ENCODE peak calls at places on chromosome 11, in nine cellular contexts. I is upper lobe of right lung; K is AG04450; S is neural progenitor cell; V is endothelial cell of umbilical vein; H is testis; E is stomach; P is CD8-positive, alpha-beta memory T cell; T is OCI-LY7. B is an unnamed sample.

GRCh38 chr11:27926981-27927481 is 180.9 kb downstream of the KIF18A start:
- DNase-seq in I (no peak), K (no peak), S (no peak), V (no peak), H (no peak), E (no peak), P (no peak), T (no peak), B (no peak)

GRCh38 chr11:109612481-109612880 is 190.5 kb downstream of the C11orf87 start:
- DNase-seq in I (no peak), K (no peak), S (no peak), V (no peak), H (no peak), E (no peak), P (no peak), T (no peak), B (no peak)

GRCh38 chr11:28899706-28900105 is 791.5 kb downstream of the METTL15 start:
- DNase-seq in I (no peak), K (no peak), S (no peak), V (no peak), H (no peak), E (no peak), P (no peak), T (no peak), B (no peak)

GRCh38 chr11:123594188-123594901 is 60.1 kb downstream of the SCN3B start:
- DNase-seq in I (no peak), K (no peak), S (no peak), V (no peak), H (no peak), E (no peak), P (no peak), T (no peak), B (no peak)

GRCh38 chr11:19722702-19723101 is 10.1 kb downstream of the NAV2 start:
- DNase-seq in I (no peak), K (no peak), S (no peak), V (no peak), H (no peak), E (no peak), P (no peak), T (no peak), B (no peak)

GRCh38 chr11:44978961-44979331 is 28.3 kb upstream of the TP53I11 start:
- DNase-seq in I (no peak), K (no peak), S (no peak), V (peak; percentile 34), H (no peak), E (peak; percentile 89), P (no peak), T (no peak), B (no peak)

GRCh38 chr11:110409174-110409573 is 20.6 kb upstream of the FDX1 start:
- DNase-seq in I (no peak), K (no peak), S (no peak), V (no peak), H (no peak), E (no peak), P (no peak), T (no peak), B (no peak)

GRCh38 chr11:64283092-64283491 is 1.4 kb downstream of the BAD start:
- DNase-seq in I (no peak), K (no peak), S (no peak), V (no peak), H (no peak), E (no peak), P (no peak), T (no peak), B (no peak)

GRCh38 chr11:35138949-35139881 is at the start of gene CD44:
- DNase-seq in I (peak; percentile 84), K (peak; percentile 73), S (peak; percentile 59), V (peak; percentile 44), H (peak; percentile 46), E (peak; percentile 66), P (peak; percentile 94), T (no peak), B (peak; percentile 79)

GRCh38 chr11:114163830-114164401 is 104.4 kb downstream of the ZBTB16 start:
- DNase-seq in I (no peak), K (no peak), S (no peak), V (peak; percentile 21), H (peak; percentile 56), E (no peak), P (no peak), T (no peak), B (no peak)

GRCh38 chr11:69044111-69045013 is 4.4 kb upstream of the TPCN2 start:
- DNase-seq in I (peak; percentile 85), K (peak; percentile 53), S (peak; percentile 82), V (peak; percentile 56), H (peak; percentile 81), E (peak; percentile 72), P (no peak), T (peak; percentile 58), B (no peak)

GRCh38 chr11:57888385-57888784 is 126.8 kb downstream of the CTNND1 start:
- DNase-seq in I (no peak), K (no peak), S (no peak), V (no peak), H (no peak), E (no peak), P (no peak), T (no peak), B (no peak)

GRCh38 chr11:64103377-64103985 is 62.4 kb downstream of the MACROD1 start:
- DNase-seq in I (no peak), K (no peak), S (peak; percentile 61), V (no peak), H (no peak), E (no peak), P (no peak), T (no peak), B (no peak)

GRCh38 chr11:127639916-127640315 is 639.3 kb upstream of the KIRREL3 start:
- DNase-seq in I (no peak), K (no peak), S (no peak), V (peak; percentile 86), H (no peak), E (no peak), P (no peak), T (no peak), B (no peak)

GRCh38 chr11:111697910-111698309 is 68.3 kb downstream of the PPP2R1B start:
- DNase-seq in I (no peak), K (no peak), S (no peak), V (no peak), H (no peak), E (no peak), P (no peak), T (peak; percentile 68), B (no peak)

GRCh38 chr11:71200172-71200716 is 52.1 kb downstream of the SHANK2 start:
- DNase-seq in I (no peak), K (no peak), S (no peak), V (no peak), H (no peak), E (no peak), P (no peak), T (no peak), B (no peak)

GRCh38 chr11:80720295-80720694 is 1279.5 kb upstream of the TENM4 start:
- DNase-seq in I (no peak), K (no peak), S (no peak), V (peak; percentile 3), H (no peak), E (no peak), P (no peak), T (no peak), B (no peak)

GRCh38 chr11:24738972-24739371 is 242.1 kb downstream of the LUZP2 start:
- DNase-seq in I (no peak), K (no peak), S (no peak), V (no peak), H (no peak), E (no peak), P (no peak), T (no peak), B (no peak)

DNA sequence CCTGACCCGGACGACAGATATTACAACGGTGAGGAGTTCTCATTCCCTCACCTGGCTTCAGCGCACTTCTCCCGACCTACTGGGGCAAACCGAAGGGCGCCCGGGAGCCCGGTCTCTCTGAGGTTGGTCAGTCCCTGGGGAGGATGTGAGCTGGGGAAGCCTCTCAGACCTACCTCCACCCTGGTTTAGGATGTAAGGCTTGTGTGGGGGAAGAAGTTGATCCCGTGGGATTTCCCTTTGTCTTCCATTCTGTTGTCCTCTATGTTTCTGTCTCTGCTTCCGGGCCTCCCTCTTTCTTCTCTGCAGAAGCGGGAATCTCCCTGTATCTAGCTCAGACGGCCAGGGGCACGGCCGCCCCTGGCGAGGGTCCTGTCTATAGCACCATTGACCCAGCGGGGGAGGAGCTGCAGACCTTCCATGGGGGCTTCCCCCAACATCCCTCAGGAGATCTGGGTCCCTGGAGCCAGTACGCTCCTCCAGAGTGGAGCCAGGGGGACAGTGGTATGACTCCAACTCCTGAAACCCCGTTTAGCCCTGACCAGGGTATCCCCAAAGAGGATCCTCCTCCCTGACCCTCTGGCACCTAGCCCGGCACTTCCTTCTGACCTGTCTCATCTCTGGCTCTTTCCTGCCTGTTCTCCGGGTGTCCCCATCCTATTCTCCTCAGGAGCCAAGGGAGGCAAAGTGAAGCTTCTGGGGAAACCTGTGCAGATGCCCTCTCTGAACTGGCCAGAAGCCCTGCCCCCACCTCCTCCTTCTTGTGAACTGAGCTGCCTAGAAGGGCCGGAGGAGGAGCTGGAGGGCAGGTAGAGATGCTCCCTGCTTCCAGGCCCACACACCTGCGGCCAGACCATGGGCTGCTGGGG is 12.6 kb downstream of the ROBO3 start:
- DNase-seq in I (peak; percentile 58), K (no peak), S (no peak), V (peak; percentile 21), H (no peak), E (no peak), P (peak; percentile 33), T (no peak), B (no peak)
- H3K4me3 ChIP-seq in I (peak overlapping the region; percentile 69), K (peak overlapping the region; percentile 73), S (no peak overlapping the region), V (peak overlapping the region; percentile 41), H (peak overlapping the region; percentile 63), E (peak overlapping the region; percentile 49), P (no peak overlapping the region), T (no peak overlapping the region), B (no peak overlapping the region)

DNA sequence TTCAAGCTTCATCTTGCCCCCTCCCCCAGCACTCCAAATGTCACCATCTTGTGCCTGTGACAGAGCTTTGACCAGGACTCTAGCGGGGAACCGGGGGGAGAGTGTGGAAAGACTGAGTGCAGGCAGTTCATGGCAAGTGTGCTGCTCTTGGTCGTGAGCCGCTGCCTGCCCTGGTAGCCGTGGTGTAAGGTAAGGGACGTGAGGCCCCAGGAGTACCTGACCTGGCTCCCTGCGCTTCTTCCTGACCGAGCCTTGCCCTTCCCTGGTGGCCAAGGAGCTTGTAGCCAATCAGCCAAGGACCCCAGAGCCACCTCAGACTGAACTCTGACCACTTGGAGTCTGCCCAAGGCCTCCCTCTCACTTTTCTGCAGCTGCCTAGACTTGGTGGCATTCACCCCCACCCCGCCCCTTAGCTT is 1.3 kb downstream of the DGKZ start:
- DNase-seq in I (no peak), K (no peak), S (no peak), V (no peak), H (no peak), E (no peak), P (no peak), T (no peak), B (no peak)
- H3K27ac ChIP-seq in I (peak overlapping the region; percentile 68), K (no peak overlapping the region), S (no peak overlapping the region), V (no peak overlapping the region), H (no peak overlapping the region), E (peak overlapping the region; percentile 90), P (peak overlapping the region; percentile 63), T (peak overlapping the region; percentile 49), B (peak overlapping the region; percentile 70)

GRCh38 chr11:132464939-132465338 is 1067.4 kb downstream of the OPCML start:
- DNase-seq in I (no peak), K (no peak), S (no peak), V (no peak), H (no peak), E (no peak), P (no peak), T (no peak), B (no peak)
- H3K9me3 ChIP-seq in I (no peaks in the 10 kb centered on the region), K (no peaks in the 10 kb centered on the region), S (no peaks in the 10 kb centered on the region), V (peaks cover 6% of the 10 kb centered on the region), H (no peaks in the 10 kb centered on the region), E (no peaks in the 10 kb centered on the region), P (no peaks in the 10 kb centered on the region), T (no peaks in the 10 kb centered on the region), B (no peaks in the 10 kb centered on the region)

GRCh38 chr11:33323421-33323820 is 66.2 kb downstream of the HIPK3 start:
- DNase-seq in I (no peak), K (no peak), S (no peak), V (no peak), H (no peak), E (no peak), P (no peak), T (no peak), B (no peak)
- H3K4me3 ChIP-seq in I (no peak overlapping the region), K (no peak overlapping the region), S (no peak overlapping the region), V (no peak overlapping the region), H (no peak overlapping the region), E (no peak overlapping the region), P (no peak overlapping the region), T (no peak overlapping the region), B (no peak overlapping the region)